ENCODE peak calls at places on chromosome 11, in ten cellular contexts. S, D, P, O, R, B, H, F, V and W are unnamed samples.
A peak's percentile ranks its signal among the peaks of the same experiment; 100 is the strongest.

GRCh38 chr11:21794306-21794705 is 398.6 kb upstream of the ANO5 start:
- DNase-seq in F (no peak), V (no peak), S (no peak), O (no peak), B (no peak), P (no peak), H (no peak), R (no peak), D (no peak), W (no peak)

GRCh38 chr11:2097998-2098690 is 41.0 kb downstream of the IGF2 start:
- DNase-seq in S (no peak), P (peak; percentile 54), V (peak; percentile 42), F (no peak), H (no peak), O (no peak), R (no peak), D (no peak), B (no peak), W (no peak)

GRCh38 chr11:63565728-63566127 is 2.5 kb upstream of the PLAAT2 start:
- DNase-seq in R (no peak), H (no peak), S (no peak), F (no peak), B (no peak), O (no peak), V (no peak), D (no peak), P (no peak), W (no peak)

GRCh38 chr11:78268516-78269410 is 80.0 kb downstream of the USP35 start:
- DNase-seq in S (no peak), F (no peak), V (no peak), D (no peak), P (no peak), B (no peak), R (no peak), H (no peak), O (no peak), W (no peak)

GRCh38 chr11:127564803-127565202 is 564.2 kb upstream of the KIRREL3 start:
- DNase-seq in D (no peak), B (no peak), V (no peak), S (no peak), O (no peak), H (no peak), F (no peak), P (no peak), R (no peak), W (no peak)

GRCh38 chr11:120900642-120901041 is 123.3 kb upstream of the TBCEL start:
- DNase-seq in F (no peak), D (no peak), B (no peak), O (no peak), H (no peak), R (no peak), V (no peak), S (no peak), P (no peak), W (peak; percentile 37)

GRCh38 chr11:47688101-47688500 is 27.1 kb downstream of the AGBL2 start:
- DNase-seq in B (no peak), S (no peak), P (no peak), O (no peak), D (no peak), F (no peak), H (no peak), V (no peak), R (no peak), W (no peak)

GRCh38 chr11:29485641-29486040 is 531.2 kb downstream of the KCNA4 start:
- DNase-seq in V (no peak), D (no peak), P (no peak), H (no peak), F (no peak), O (no peak), S (no peak), R (no peak), B (no peak), W (no peak)

GRCh38 chr11:88338223-88338661 is 706 bp upstream of the CTSC start:
- DNase-seq in V (peak; percentile 79), D (peak; percentile 33), H (peak; percentile 72), B (no peak), S (no peak), F (peak; percentile 66), O (peak; percentile 46), R (peak; percentile 24), P (peak; percentile 74), W (peak; percentile 41)